ENCODE peak calls at places on chromosomes 12 and 14, in five cellular contexts. G is breast epithelium, O is HCT116, W is GM12878, L is endothelial cell of umbilical vein. C is an unnamed sample.
A peak's percentile ranks its signal among the peaks of the same experiment; 100 is the strongest.

GRCh38 chr12:85829391-85829790 is 6.8 kb downstream of the RASSF9 start:
- DNase-seq in L (no peak), G (no peak), O (no peak), W (no peak), C (no peak)

GRCh38 chr12:118371354-118372282 is 1.1 kb downstream of the TAOK3 start:
- DNase-seq in W (no peak), O (no peak), G (no peak), L (peak; percentile 23), C (peak; percentile 90)

GRCh38 chr12:9049520-9050133 is 60.3 kb downstream of the KLRG1 start:
- DNase-seq in G (no peak), L (peak; percentile 62), O (peak; percentile 48), W (no peak), C (no peak)

GRCh38 chr14:106343636-106344035 is 817.3 kb downstream of the TMEM121 start:
- DNase-seq in W (no peak), L (no peak), G (no peak), O (no peak), C (no peak)

GRCh38 chr14:29911815-29912214 is 15.8 kb downstream of the PRKD1 start:
- DNase-seq in G (no peak), L (no peak), W (no peak), O (no peak), C (no peak)

GRCh38 chr12:111267171-111267570 is 101.7 kb downstream of the PHETA1 start:
- DNase-seq in L (no peak), W (no peak), G (no peak), O (no peak), C (no peak)

GRCh38 chr14:70788893-70789292 is 20.4 kb downstream of the MAP3K9 start:
- DNase-seq in L (no peak), W (no peak), G (no peak), O (no peak), C (no peak)

GRCh38 chr14:31096255-31096654 is 70.1 kb upstream of the STRN3 start:
- DNase-seq in G (no peak), L (no peak), W (no peak), O (no peak), C (no peak)

GRCh38 chr12:127509066-127509778 is 757.7 kb upstream of the TMEM132C start:
- DNase-seq in O (no peak), W (no peak), L (no peak), G (no peak), C (no peak)

GRCh38 chr12:6463211-6463610 is 7.3 kb downstream of the VAMP1 start:
- DNase-seq in L (peak; percentile 39), O (no peak), G (no peak), W (no peak), C (no peak)

GRCh38 chr12:47742253-47742825 is 16.3 kb downstream of the RAPGEF3 start:
- DNase-seq in W (no peak), O (peak; percentile 26), G (peak; percentile 68), L (peak; percentile 51), C (peak; percentile 92)

GRCh38 chr12:127767631-127768030 is 499.3 kb upstream of the TMEM132C start:
- DNase-seq in G (no peak), L (no peak), W (no peak), O (no peak), C (no peak)

GRCh38 chr14:40691066-40691465 is 915.6 kb upstream of the LRFN5 start:
- DNase-seq in W (no peak), O (no peak), L (no peak), G (no peak), C (no peak)

GRCh38 chr14:71645656-71646055 is 286.6 kb upstream of the RGS6 start:
- DNase-seq in W (no peak), G (no peak), L (no peak), O (no peak), C (no peak)

GRCh38 chr12:92989715-92990484 is 60.8 kb upstream of the EEA1 start:
- DNase-seq in L (no peak), G (no peak), O (no peak), W (no peak), C (no peak)

GRCh38 chr12:92393504-92393903 is 247.9 kb upstream of the BTG1 start:
- DNase-seq in G (no peak), O (no peak), W (no peak), L (no peak), C (no peak)

GRCh38 chr14:57854571-57854970 is 11.3 kb downstream of the SLC35F4 start:
- DNase-seq in G (no peak), O (no peak), W (no peak), L (no peak), C (no peak)

GRCh38 chr14:50971122-50971781 is 27.0 kb upstream of the PYGL start:
- DNase-seq in O (no peak), L (no peak), W (no peak), G (no peak), C (no peak)

GRCh38 chr14:61561657-61562276 is 133.5 kb upstream of the HIF1A start:
- DNase-seq in L (peak; percentile 99), G (peak; percentile 74), O (peak; percentile 82), W (no peak), C (peak; percentile 81)
- TF ChIP-seq POLR2AphosphoS5 in L (peak; percentile 99), G (peak; percentile 79), O (peak; percentile 61), W (no peak), C (peak; percentile 24)

DNA sequence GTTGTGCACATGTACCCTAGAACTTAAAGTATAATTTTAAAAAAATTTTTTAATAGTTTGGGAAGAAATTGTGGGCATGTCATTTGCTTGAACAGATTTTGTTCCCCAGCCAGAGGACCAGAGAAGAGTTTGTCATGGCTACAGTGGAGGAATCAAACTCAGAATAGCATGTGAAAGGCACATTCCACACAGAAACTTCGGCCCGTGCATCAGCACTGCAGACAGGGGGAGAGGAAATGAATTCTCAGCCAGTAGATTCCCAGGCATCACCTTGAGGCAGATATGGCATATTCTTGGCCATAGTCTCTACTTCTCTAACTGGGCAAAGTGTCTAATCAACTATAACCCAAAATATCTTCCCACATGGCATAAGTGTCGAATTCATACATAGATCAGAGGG is 153.3 kb downstream of the PRKCH start:
- DNase-seq in W (no peak), O (no peak), L (no peak), G (no peak), C (no peak)
- TF ChIP-seq CTCF in W (no peak), O (no peak), L (no peak), G (no peak), C (no peak)

GRCh38 chr12:123061806-123062205 is 81.3 kb downstream of the ARL6IP4 start:
- DNase-seq in O (no peak), L (no peak), G (no peak), W (no peak), C (no peak)

GRCh38 chr12:123064885-123065619 is 84.6 kb downstream of the ARL6IP4 start:
- DNase-seq in L (no peak), W (no peak), O (no peak), G (no peak), C (peak; percentile 71)

GRCh38 chr12:123064356-123064755 is 83.9 kb downstream of the ARL6IP4 start:
- DNase-seq in O (no peak), G (no peak), L (no peak), W (no peak), C (no peak)

GRCh38 chr12:123063535-123063934 is 83.1 kb downstream of the ARL6IP4 start:
- DNase-seq in W (no peak), L (no peak), G (no peak), O (no peak), C (no peak)

DNA sequence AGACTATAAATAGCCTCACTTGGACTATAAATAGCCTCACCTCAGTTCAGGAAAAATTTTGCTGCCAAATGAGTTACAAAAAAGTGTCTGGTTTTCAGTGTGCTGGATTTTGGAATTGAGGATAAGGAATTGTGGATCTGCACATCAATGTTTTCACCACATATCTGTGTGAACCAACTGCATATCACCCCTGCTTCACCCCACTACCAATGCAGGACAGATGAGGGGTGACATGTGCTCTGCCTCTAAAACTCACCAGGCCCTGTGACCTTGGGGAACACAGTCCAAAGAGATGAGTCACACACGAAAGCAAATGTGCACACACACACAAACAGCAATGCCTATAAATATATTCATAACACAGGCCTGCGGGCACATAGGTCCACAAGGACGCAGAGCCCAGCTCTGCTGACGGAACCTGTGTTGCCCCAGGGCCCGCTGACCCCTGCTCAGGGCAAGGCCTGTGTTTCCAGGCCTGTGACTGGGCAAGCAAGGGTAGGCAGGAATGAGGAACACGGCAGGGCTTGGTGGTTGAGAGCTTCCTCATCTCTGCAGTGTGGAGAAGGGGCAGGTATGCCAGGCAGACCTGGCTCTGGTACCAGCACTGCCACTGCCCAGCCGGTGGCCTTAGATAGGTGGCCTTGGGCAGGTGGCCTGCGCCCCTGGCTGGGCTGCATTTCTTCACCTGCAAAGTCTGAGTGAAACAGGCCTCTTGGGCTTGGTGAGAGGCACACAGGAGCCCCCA is 82.4 kb downstream of the ARL6IP4 start:
- DNase-seq in W (no peak), O (peak; percentile 18), L (peak; percentile 31), G (peak; percentile 81), C (no peak)
- TF ChIP-seq POLR2AphosphoS5 in W (no peak), O (no peak), L (no peak), G (peak; percentile 38), C (peak; percentile 63)

DNA sequence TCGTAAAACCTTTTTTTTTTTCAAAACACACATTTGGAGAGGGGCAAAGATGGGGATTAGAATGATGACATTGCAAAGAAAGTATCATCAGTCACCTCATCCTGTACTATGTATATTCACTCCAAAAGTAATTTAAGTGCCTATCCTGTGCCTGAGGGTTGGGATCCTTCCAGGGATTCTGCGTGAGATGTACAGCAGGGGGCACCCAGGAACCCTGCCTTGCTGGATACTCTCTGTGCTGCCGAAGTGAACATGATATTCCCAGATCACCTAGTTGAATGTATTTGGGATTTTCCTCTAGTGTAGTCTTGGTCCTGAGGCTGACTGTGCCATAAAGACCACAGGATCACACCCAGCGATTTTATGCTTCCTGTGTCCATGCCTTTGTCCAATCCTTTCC is 372.7 kb downstream of the IPO8 start:
- DNase-seq in G (no peak), W (no peak), O (no peak), L (no peak), C (no peak)
- TF ChIP-seq CTCF in G (no peak), W (no peak), O (peak; percentile 22), L (no peak), C (no peak)

GRCh38 chr12:52182898-52183543 is 8.8 kb downstream of the KRT80 start:
- DNase-seq in W (no peak), G (no peak), O (no peak), L (no peak), C (no peak)
- TF ChIP-seq POLR2AphosphoS5 in W (no peak), G (no peak), O (no peak), L (no peak), C (no peak)

GRCh38 chr12:46131729-46132128 is 137.1 kb downstream of the SLC38A1 start:
- DNase-seq in L (no peak), O (peak; percentile 55), G (no peak), W (no peak), C (no peak)
- TF ChIP-seq CTCF in L (peak; percentile 5), O (peak; percentile 72), G (no peak), W (peak; percentile 29), C (no peak)

GRCh38 chr14:23174266-23174665 is 9.2 kb downstream of the SLC7A8 start:
- DNase-seq in L (no peak), G (no peak), W (no peak), O (no peak), C (no peak)
- TF ChIP-seq POLR2AphosphoS5 in L (no peak), G (peak; percentile 53), W (no peak), O (no peak), C (no peak)